ENCODE peak calls at places on chromosome 10, in four cellular contexts. X is neural crest cell; K is CD4-positive, CD25-positive, alpha-beta regulatory T cell; E is CD4-positive, alpha-beta T cell. Q is an unnamed sample.

GRCh38 chr10:77611670-77612069 is 25.9 kb downstream of the KCNMA1 start:
- DNase-seq in X (no peak), K (no peak), E (no peak), Q (no peak)

GRCh38 chr10:55966131-55966530 is 394.9 kb downstream of the ZWINT start:
- DNase-seq in X (no peak), K (no peak), E (no peak), Q (no peak)

GRCh38 chr10:101816913-101817541 is 1.2 kb downstream of the OGA start:
- DNase-seq in X (no peak), K (no peak), E (no peak), Q (no peak)

GRCh38 chr10:59227136-59227673 is 50.8 kb downstream of the PHYHIPL start:
- DNase-seq in X (no peak), K (no peak), E (no peak), Q (no peak)

GRCh38 chr10:103069453-103070331 is 123.4 kb downstream of the NT5C2 start:
- DNase-seq in X (peak; percentile 37), K (peak; percentile 72), E (peak; percentile 66), Q (peak; percentile 69)

GRCh38 chr10:44044549-44044948 is 340.3 kb downstream of the CXCL12 start:
- DNase-seq in X (no peak), K (no peak), E (no peak), Q (no peak)

GRCh38 chr10:94991243-94991888 is 52.9 kb downstream of the CYP2C9 start:
- DNase-seq in X (no peak), K (no peak), E (no peak), Q (no peak)

GRCh38 chr10:80462986-80463741 is 9.1 kb downstream of the TSPAN14 start:
- DNase-seq in X (no peak), K (no peak), E (no peak), Q (no peak)

GRCh38 chr10:128152741-128153583 is 26.7 kb upstream of the MKI67 start:
- DNase-seq in X (no peak), K (no peak), E (no peak), Q (no peak)

GRCh38 chr10:71338728-71339495 is 19.9 kb downstream of the SLC29A3 start:
- DNase-seq in X (no peak), K (no peak), E (no peak), Q (no peak)

GRCh38 chr10:132516771-132517725 is 20.5 kb upstream of the INPP5A start:
- DNase-seq in X (peak; percentile 64), K (no peak), E (no peak), Q (no peak)

GRCh38 chr10:76456190-76456589 is 1024.8 kb downstream of the LRMDA start:
- DNase-seq in X (no peak), K (no peak), E (no peak), Q (no peak)

GRCh38 chr10:119761106-119761505 is 35.3 kb downstream of the INPP5F start:
- DNase-seq in X (no peak), K (no peak), E (no peak), Q (no peak)

GRCh38 chr10:65570143-65571010 is 1355.5 kb upstream of the LRRTM3 start:
- DNase-seq in X (peak; percentile 3), K (no peak), E (no peak), Q (no peak)

GRCh38 chr10:63115732-63116383 is 17.3 kb upstream of the NRBF2 start:
- DNase-seq in X (peak; percentile 49), K (no peak), E (no peak), Q (no peak)

GRCh38 chr10:77247076-77247561 is 390.5 kb downstream of the KCNMA1 start:
- DNase-seq in X (no peak), K (no peak), E (no peak), Q (no peak)

GRCh38 chr10:7626283-7626682 is 40.5 kb downstream of the ITIH5 start:
- DNase-seq in X (no peak), K (no peak), E (no peak), Q (no peak)

GRCh38 chr10:99854860-99855259 is 72.4 kb downstream of the ABCC2 start:
- DNase-seq in X (no peak), K (no peak), E (no peak), Q (no peak)

GRCh38 chr10:9045311-9045710 is 990.8 kb downstream of the GATA3 start:
- DNase-seq in X (no peak), K (no peak), E (no peak), Q (no peak)

GRCh38 chr10:79628083-79628482 is 17.3 kb downstream of the SFTPA1 start:
- DNase-seq in X (no peak), K (no peak), E (no peak), Q (no peak)

GRCh38 chr10:15427836-15428414 is 56.8 kb upstream of the FAM171A1 start:
- DNase-seq in X (no peak), K (no peak), E (no peak), Q (no peak)

GRCh38 chr10:58352956-58353610 is 18.3 kb downstream of the UBE2D1 start:
- DNase-seq in X (no peak), K (no peak), E (no peak), Q (no peak)

GRCh38 chr10:51617576-51618298 is 81.7 kb downstream of the CSTF2T start:
- DNase-seq in X (no peak), K (no peak), E (no peak), Q (no peak)

GRCh38 chr10:19993714-19994343 is 177.6 kb downstream of the PLXDC2 start:
- DNase-seq in X (no peak), K (no peak), E (no peak), Q (no peak)

GRCh38 chr10:45000138-45000763 is 472 bp upstream of the ZNF22 start:
- DNase-seq in X (no peak), K (no peak), E (no peak), Q (no peak)

GRCh38 chr10:1360011-1360580 is 303.9 kb downstream of the WDR37 start:
- DNase-seq in X (peak; percentile 38), K (no peak), E (no peak), Q (no peak)

GRCh38 chr10:22597142-22597541 is 117.2 kb downstream of the PIP4K2A start:
- DNase-seq in X (no peak), K (no peak), E (no peak), Q (peak; percentile 86)

GRCh38 chr10:74145133-74145532 is 5.5 kb downstream of the AP3M1 start:
- DNase-seq in X (no peak), K (no peak), E (no peak), Q (no peak)

GRCh38 chr10:77867124-77867715 is 59.3 kb downstream of the DLG5 start:
- DNase-seq in X (no peak), K (no peak), E (no peak), Q (no peak)

GRCh38 chr10:112953760-112954159 is 3.7 kb downstream of the TCF7L2 start:
- DNase-seq in X (no peak), K (no peak), E (no peak), Q (no peak)